ENCODE peak calls at places on chromosomes 6 and 20, in eight cellular contexts. Y, A, K, L, C, S, I and P are unnamed samples. For H3K4me1, the result is how much of the 10 kb centered on the place peaks cover.

GRCh38 chr6:129206761-129207330 is 323.9 kb downstream of the LAMA2 start:
- DNase-seq in Y (no peak), A (no peak), K (no peak), L (no peak), C (no peak), S (no peak), I (no peak), P (no peak)

GRCh38 chr6:84774174-84775158 is 10.1 kb upstream of the TBX18 start:
- DNase-seq in Y (peak), A (no peak), K (no peak), L (peak), C (peak), S (peak), I (no peak), P (no peak)

GRCh38 chr6:126764696-126765095 is 353.8 kb upstream of the RSPO3 start:
- DNase-seq in Y (no peak), A (no peak), K (no peak), L (no peak), C (no peak), S (no peak), I (no peak), P (no peak)

GRCh38 chr6:15907914-15908518 is 220.9 kb upstream of the MYLIP start:
- DNase-seq in Y (no peak), A (no peak), K (peak), L (no peak), C (no peak), S (no peak), I (no peak), P (peak)

GRCh38 chr6:18388252-18388651 is 1.1 kb downstream of the RNF144B start:
- DNase-seq in Y (no peak), A (no peak), K (no peak), L (no peak), C (no peak), S (no peak), I (no peak), P (no peak)

GRCh38 chr6:43298565-43299337 is 691 bp downstream of the SLC22A7 start:
- DNase-seq in Y (no peak), A (no peak), K (no peak), L (no peak), C (no peak), S (no peak), I (no peak), P (no peak)

GRCh38 chr20:49562341-49563014 is 5.5 kb downstream of the PTGIS start:
- DNase-seq in Y (peak), A (no peak), K (peak), L (no peak), C (peak), S (no peak), I (peak), P (peak)

GRCh38 chr20:60314727-60315126 is 356.5 kb downstream of the CDH26 start:
- DNase-seq in Y (no peak), A (no peak), K (no peak), L (no peak), C (no peak), S (no peak), I (no peak), P (no peak)

GRCh38 chr6:118558811-118559217 is 10.7 kb downstream of the PLN start:
- DNase-seq in Y (no peak), A (peak), K (no peak), L (no peak), C (no peak), S (no peak), I (no peak), P (no peak)

GRCh38 chr6:73372516-73372915 is 2.8 kb upstream of the OOEP start:
- DNase-seq in Y (no peak), A (no peak), K (no peak), L (no peak), C (no peak), S (no peak), I (no peak), P (no peak)

GRCh38 chr6:437042-437402 is 45.5 kb downstream of the IRF4 start:
- DNase-seq in Y (no peak), A (no peak), K (no peak), L (no peak), C (no peak), S (no peak), I (no peak), P (no peak)

GRCh38 chr20:7113577-7114466 is 346.3 kb downstream of the BMP2 start:
- DNase-seq in Y (no peak), A (no peak), K (peak), L (no peak), C (peak), S (no peak), I (no peak), P (no peak)

GRCh38 chr6:2854394-2854982 is 12.8 kb upstream of the SERPINB1 start:
- DNase-seq in Y (no peak), A (no peak), K (no peak), L (no peak), C (no peak), S (no peak), I (no peak), P (no peak)

GRCh38 chr6:105835373-105835772 is 250.8 kb upstream of the PRDM1 start:
- DNase-seq in Y (no peak), A (no peak), K (no peak), L (no peak), C (no peak), S (no peak), I (no peak), P (no peak)

GRCh38 chr6:20266851-20267608 is 54.8 kb upstream of the MBOAT1 start:
- DNase-seq in Y (no peak), A (no peak), K (no peak), L (no peak), C (no peak), S (no peak), I (no peak), P (no peak)

GRCh38 chr20:24017160-24017761 is 28.7 kb upstream of the GGTLC1 start:
- DNase-seq in Y (no peak), A (no peak), K (no peak), L (no peak), C (no peak), S (no peak), I (no peak), P (no peak)

GRCh38 chr20:15674253-15675145 is 898.7 kb downstream of the KIF16B start:
- DNase-seq in Y (no peak), A (no peak), K (no peak), L (no peak), C (no peak), S (no peak), I (no peak), P (no peak)
- H3K27ac ChIP-seq in Y (peak), A (no peak), K (no peak), L (no peak), C (no peak), S (no peak), I (no peak), P (no peak)

GRCh38 chr6:159056941-159057340 is 12.2 kb upstream of the TAGAP start:
- DNase-seq in Y (no peak), A (no peak), K (no peak), L (no peak), C (no peak), S (no peak), I (no peak), P (no peak)
- H3K4me1 ChIP-seq in Y (under half), A (under half), K (under half), L (under half), C (under half), S (under half), I (under half), P (under half)

GRCh38 chr6:155327326-155328073 is 13.2 kb upstream of the TFB1M start:
- DNase-seq in Y (peak), A (peak), K (peak), L (peak), C (peak), S (no peak), I (no peak), P (peak)

GRCh38 chr6:155325700-155326516 is 11.6 kb upstream of the TFB1M start:
- DNase-seq in Y (no peak), A (no peak), K (no peak), L (no peak), C (no peak), S (no peak), I (no peak), P (no peak)

GRCh38 chr6:155328074-155328538 is 13.8 kb upstream of the TFB1M start:
- DNase-seq in Y (no peak), A (no peak), K (no peak), L (no peak), C (no peak), S (no peak), I (no peak), P (no peak)

GRCh38 chr6:155324993-155325392 is 10.7 kb upstream of the TFB1M start:
- DNase-seq in Y (no peak), A (no peak), K (no peak), L (no peak), C (no peak), S (no peak), I (no peak), P (no peak)

DNA sequence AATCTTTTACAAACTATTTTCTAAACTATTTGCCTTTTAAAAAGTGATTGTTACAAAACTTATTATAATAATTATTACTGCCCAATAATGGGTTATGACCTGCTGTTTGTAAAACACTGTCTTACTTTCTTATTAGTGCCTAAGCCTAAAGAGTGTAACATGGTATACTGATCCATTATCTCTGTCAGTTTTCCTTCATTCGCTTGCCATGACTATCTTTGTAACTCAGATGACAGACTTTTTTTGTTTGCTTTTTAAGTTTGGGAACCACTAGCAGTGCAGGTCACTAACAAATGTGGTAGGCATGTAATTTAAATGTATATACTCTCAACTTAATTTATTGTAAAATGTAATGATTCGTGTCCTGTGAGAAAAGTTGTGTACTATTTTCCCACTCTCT is 9.9 kb upstream of the TFB1M start:
- DNase-seq in Y (no peak), A (no peak), K (no peak), L (no peak), C (no peak), S (no peak), I (no peak), P (no peak)
- TF ChIP-seq CTCF in Y (no peak), A (no peak), K (no peak), L (no peak), C (no peak), S (no peak), I (no peak), P (no peak)

GRCh38 chr6:53792973-53793317 is 1.9 kb upstream of the LRRC1 start:
- DNase-seq in Y (no peak), A (no peak), K (no peak), L (no peak), C (no peak), S (no peak), I (no peak), P (no peak)
- H3K27ac ChIP-seq in Y (no peak), A (no peak), K (peak), L (peak), C (no peak), S (no peak), I (peak), P (peak)

GRCh38 chr6:45654673-45655072 is 276.9 kb upstream of the SUPT3H start:
- DNase-seq in Y (no peak), A (no peak), K (no peak), L (no peak), C (no peak), S (no peak), I (no peak), P (no peak)
- H3K4me1 ChIP-seq in Y (under half), A (under half), K (under half), L (under half), C (under half), S (under half), I (under half), P (under half)

DNA sequence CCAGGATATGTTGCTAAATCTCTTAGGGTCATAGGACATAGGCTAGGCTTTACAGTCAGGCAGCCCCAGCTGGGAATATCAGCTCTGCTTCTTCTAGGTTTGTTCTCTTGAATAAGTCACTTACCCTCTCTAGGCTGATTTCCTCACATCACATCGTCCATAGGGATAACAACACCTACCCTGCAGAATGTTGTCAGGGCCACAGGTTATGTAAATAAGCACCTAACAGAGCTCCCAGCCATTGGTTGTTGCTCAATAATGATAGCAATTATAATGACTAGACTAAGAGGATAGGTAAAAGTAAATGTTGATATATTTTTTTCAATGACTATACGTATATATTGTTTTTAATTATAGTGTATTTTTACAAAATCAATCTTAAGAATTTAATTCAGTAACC is 135.0 kb downstream of the HIVEP2 start:
- DNase-seq in Y (no peak), A (no peak), K (no peak), L (no peak), C (no peak), S (no peak), I (no peak), P (no peak)
- TF ChIP-seq CTCF in Y (no peak), A (no peak), K (no peak), L (no peak), C (no peak), S (no peak), I (no peak), P (no peak)